ENCODE peak calls at places on chromosome 16, in seven cellular contexts. X is astrocyte of the spinal cord, A is upper lobe of left lung, H is GM23248, U is retina, G is OCI-LY7, Q is foreskin fibroblast. T is an unnamed sample.

GRCh38 chr16:88943131-88943664 is 33.8 kb downstream of the CBFA2T3 start:
- DNase-seq in Q (no peak), A (no peak), U (no peak), H (no peak), X (no peak), G (peak), T (no peak)

GRCh38 chr16:15509593-15510520 is 75.5 kb downstream of the BMERB1 start:
- DNase-seq in Q (peak), U (no peak), X (peak), H (peak), A (no peak), G (no peak), T (no peak)

GRCh38 chr16:66703359-66704215 is 7.0 kb upstream of the CMTM4 start:
- DNase-seq in G (no peak), H (peak), X (no peak), A (no peak), U (no peak), Q (peak), T (no peak)

GRCh38 chr16:70432800-70433455 is 6.0 kb downstream of the ST3GAL2 start:
- DNase-seq in A (peak), G (peak), U (peak), H (peak), X (no peak), Q (peak), T (no peak)

GRCh38 chr16:65994305-65994704 is 372.2 kb upstream of the CDH5 start:
- DNase-seq in X (peak), Q (no peak), U (no peak), G (no peak), A (no peak), H (no peak), T (no peak)

GRCh38 chr16:53881371-53881770 is 177.4 kb downstream of the FTO start:
- DNase-seq in H (peak), A (no peak), G (no peak), Q (peak), X (peak), U (no peak), T (peak)

GRCh38 chr16:76947694-76948093 is 243.3 kb upstream of the MON1B start:
- DNase-seq in A (no peak), X (peak), H (no peak), G (no peak), U (no peak), Q (peak), T (no peak)

GRCh38 chr16:4090476-4090875 is 25.8 kb downstream of the ADCY9 start:
- DNase-seq in H (peak), Q (peak), U (no peak), A (peak), G (no peak), X (no peak), T (no peak)

GRCh38 chr16:78478267-78478821 is 378.9 kb downstream of the WWOX start:
- DNase-seq in X (no peak), Q (no peak), A (no peak), H (no peak), U (no peak), G (no peak), T (no peak)

GRCh38 chr16:83706394-83706793 is 101.4 kb upstream of the HSBP1 start:
- DNase-seq in H (peak), X (no peak), Q (peak), A (no peak), G (no peak), U (no peak), T (no peak)

GRCh38 chr16:3520398-3520797 is 19.6 kb downstream of the CLUAP1 start:
- DNase-seq in U (no peak), H (no peak), A (no peak), Q (peak), X (peak), G (no peak), T (peak)

GRCh38 chr16:72787519-72788268 is 260.2 kb downstream of the ZFHX3 start:
- DNase-seq in H (peak), U (peak), A (peak), X (peak), G (no peak), Q (peak), T (peak)

GRCh38 chr16:74605746-74606520 is 981 bp downstream of the GLG1 start:
- DNase-seq in G (no peak), U (no peak), A (no peak), H (peak), Q (peak), X (no peak), T (no peak)

GRCh38 chr16:57757326-57757786 is 21.8 kb downstream of the KATNB1 start:
- DNase-seq in G (peak), H (peak), U (peak), X (peak), A (peak), Q (peak), T (peak)

GRCh38 chr16:3194792-3195191 is 6.8 kb downstream of the OR1F1 start:
- DNase-seq in G (no peak), Q (no peak), X (no peak), H (no peak), A (no peak), U (no peak), T (no peak)

GRCh38 chr16:85256190-85256739 is 144.0 kb upstream of the CIBAR2 start:
- DNase-seq in Q (no peak), G (peak), H (no peak), X (no peak), U (no peak), A (no peak), T (no peak)

GRCh38 chr16:49725651-49726050 is 130.3 kb downstream of the ZNF423 start:
- DNase-seq in A (no peak), H (no peak), U (no peak), G (no peak), Q (no peak), X (no peak), T (no peak)

GRCh38 chr16:89113661-89114060 is 20.0 kb downstream of the ACSF3 start:
- DNase-seq in G (peak), Q (no peak), X (no peak), U (no peak), A (no peak), H (no peak), T (no peak)

T was measured in fibroblast of the conjunctiva.